ENCODE peak calls at places on chromosomes 3 and 15, in five cellular contexts. H is AG10803; Y is fibroblast of mammary gland; K is stimulated activated CD4-positive, alpha-beta T cell treated with anti-CD3 and anti-CD28 coated beads, Interleukin-2, amount 100 ng/mL, for 48 hours; W is cardiac muscle cell. U is an unnamed sample.
A peak's percentile ranks its signal among the peaks of the same experiment; 100 is the strongest.

GRCh38 chr3:52721742-52722033 is 15.8 kb downstream of the SPCS1 start:
- DNase-seq in H (no peak), Y (no peak), K (no peak), W (no peak), U (no peak)

GRCh38 chr15:70195808-70196304 is 98.1 kb upstream of the TLE3 start:
- DNase-seq in H (peak; percentile 89), Y (peak; percentile 88), K (no peak), W (no peak), U (no peak)

GRCh38 chr3:187799942-187800637 is 54.8 kb upstream of the BCL6 start:
- DNase-seq in H (no peak), Y (no peak), K (no peak), W (no peak), U (no peak)

GRCh38 chr3:38646062-38646461 is 3.4 kb downstream of the SCN5A start:
- DNase-seq in H (no peak), Y (no peak), K (no peak), W (no peak), U (no peak)

GRCh38 chr3:28980131-28980530 is 300.7 kb upstream of the RBMS3 start:
- DNase-seq in H (no peak), Y (no peak), K (no peak), W (no peak), U (no peak)

GRCh38 chr3:67601919-67602608 is 52.3 kb downstream of the SUCLG2 start:
- DNase-seq in H (no peak), Y (no peak), K (no peak), W (no peak), U (no peak)

GRCh38 chr3:98977520-98977919 is 76.0 kb upstream of the DCBLD2 start:
- DNase-seq in H (peak; percentile 75), Y (peak; percentile 95), K (no peak), W (no peak), U (no peak)

GRCh38 chr3:13194285-13195209 is 121.3 kb upstream of the IQSEC1 start:
- DNase-seq in H (no peak), Y (no peak), K (no peak), W (no peak), U (no peak)

GRCh38 chr3:49553320-49553689 is 972 bp upstream of the BSN start:
- DNase-seq in H (peak; percentile 28), Y (peak; percentile 77), K (no peak), W (no peak), U (no peak)

U was measured in CD4-positive, CD25-positive, alpha-beta regulatory T cell.